ENCODE peak calls at places on chromosomes 4 and X, in six cellular contexts. L is non-pigmented ciliary epithelial cell, C is NCI-H1092 treated with DMSO at 0.1 percent for 48 hours, Y is HuH-7.5, S is HCEC 1CT, M is A549. X is an unnamed sample.

GRCh38 chrX:111955916-111956315 is 79.9 kb downstream of the TRPC5OS start:
- DNase-seq in L (no peak), C (peak), Y (no peak), S (no peak), M (no peak), X (no peak)

GRCh38 chr4:8662776-8663175 is 70.2 kb downstream of the CPZ start:
- DNase-seq in L (no peak), C (no peak), Y (no peak), S (no peak), M (no peak), X (no peak)

GRCh38 chr4:6967846-6968340 is 58.3 kb downstream of the TBC1D14 start:
- DNase-seq in L (no peak), C (no peak), Y (no peak), S (no peak), M (no peak), X (no peak)

GRCh38 chrX:19743386-19743785 is 144.0 kb downstream of the SH3KBP1 start:
- DNase-seq in L (no peak), C (no peak), Y (no peak), S (no peak), M (no peak), X (no peak)

GRCh38 chr4:138243369-138243768 is 1.2 kb upstream of the SLC7A11 start:
- DNase-seq in L (no peak), C (peak), Y (no peak), S (no peak), M (no peak), X (no peak)

GRCh38 chr4:56388311-56388710 is 1.0 kb upstream of the AASDH start:
- DNase-seq in L (no peak), C (no peak), Y (no peak), S (no peak), M (no peak), X (no peak)

GRCh38 chr4:115126487-115126886 is 13.1 kb upstream of the NDST4 start:
- DNase-seq in L (no peak), C (peak), Y (no peak), S (no peak), M (no peak), X (peak)

GRCh38 chr4:15600176-15600575 is 55.0 kb downstream of the FBXL5 start:
- DNase-seq in L (no peak), C (no peak), Y (no peak), S (no peak), M (no peak), X (no peak)

GRCh38 chr4:57265831-57266582 is 155.8 kb upstream of the IGFBP7 start:
- DNase-seq in L (no peak), C (no peak), Y (no peak), S (no peak), M (no peak), X (no peak)

X was measured in A673.